ENCODE peak calls at places on chromosome 16, in six cellular contexts. Y is GM10248; U is activated T-cell treated with anti-CD3 and anti-CD28 coated beads, Interleukin-2, amount 50 U/mL, for 24 hours; S is stimulated activated CD8-positive, alpha-beta memory T cell treated with anti-CD3 and anti-CD28 coated beads, Interleukin-7, amount 100 ng/mL, for 1 hour; O is M059J; P is cerebellum. W is an unnamed sample.

GRCh38 chr16:48272837-48273421 is 25.6 kb upstream of the ABCC11 start:
- DNase-seq in Y (no peak), U (no peak), S (no peak), O (no peak), P (no peak), W (no peak)

GRCh38 chr16:71565812-71566700 is 10.8 kb downstream of the TAT start:
- DNase-seq in Y (no peak), U (no peak), S (no peak), O (no peak), P (no peak), W (no peak)

GRCh38 chr16:80366023-80366422 is 174.8 kb upstream of the DYNLRB2 start:
- DNase-seq in Y (no peak), U (no peak), S (no peak), O (peak; percentile 41), P (no peak), W (no peak)

GRCh38 chr16:9090101-9090959 is 1.1 kb upstream of the HAPSTR1 start:
- DNase-seq in Y (peak; percentile 39), U (peak; percentile 77), S (no peak), O (no peak), P (peak; percentile 19), W (peak; percentile 32)

GRCh38 chr16:1536601-1537000 is 3.1 kb downstream of the TMEM204 start:
- DNase-seq in Y (no peak), U (no peak), S (no peak), O (no peak), P (no peak), W (no peak)

GRCh38 chr16:85134076-85134793 is 22.0 kb upstream of the CIBAR2 start:
- DNase-seq in Y (no peak), U (no peak), S (no peak), O (no peak), P (no peak), W (no peak)

GRCh38 chr16:49596699-49597291 is 223.2 kb downstream of the C16orf78 start:
- DNase-seq in Y (no peak), U (no peak), S (no peak), O (no peak), P (no peak), W (no peak)

GRCh38 chr16:87053016-87053982 is 263.9 kb downstream of the C16orf95 start:
- DNase-seq in Y (no peak), U (no peak), S (no peak), O (no peak), P (no peak), W (no peak)

GRCh38 chr16:57264950-57265371 is 19.5 kb downstream of the PLLP start:
- DNase-seq in Y (no peak), U (no peak), S (no peak), O (no peak), P (no peak), W (no peak)

GRCh38 chr16:6124136-6124535 is 1026.5 kb upstream of the EEF2KMT start:
- DNase-seq in Y (no peak), U (no peak), S (no peak), O (peak; percentile 34), P (no peak), W (no peak)

GRCh38 chr16:57801856-57802634 is at the start of gene KIFC3:
- DNase-seq in Y (peak; percentile 69), U (peak; percentile 79), S (peak; percentile 69), O (peak; percentile 84), P (peak; percentile 60), W (peak; percentile 76)

GRCh38 chr16:63323722-63324121 is 1287.5 kb upstream of the CDH8 start:
- DNase-seq in Y (no peak), U (no peak), S (no peak), O (no peak), P (no peak), W (no peak)

GRCh38 chr16:20740901-20741491 is 622 bp downstream of the THUMPD1 start:
- DNase-seq in Y (peak; percentile 94), U (peak; percentile 93), S (peak; percentile 81), O (peak; percentile 79), P (peak; percentile 92), W (peak; percentile 92)

GRCh38 chr16:3161235-3162018 is 26.6 kb upstream of the OR1F1 start:
- DNase-seq in Y (no peak), U (no peak), S (no peak), O (no peak), P (no peak), W (no peak)

GRCh38 chr16:75089486-75090202 is 26.9 kb downstream of the LDHD start:
- DNase-seq in Y (no peak), U (no peak), S (no peak), O (no peak), P (no peak), W (no peak)

GRCh38 chr16:2756288-2757015 is 4.0 kb downstream of the SRRM2 start:
- DNase-seq in Y (no peak), U (no peak), S (no peak), O (no peak), P (no peak), W (no peak)

GRCh38 chr16:80047796-80048649 is 447.5 kb upstream of the MAF start:
- DNase-seq in Y (no peak), U (no peak), S (no peak), O (no peak), P (no peak), W (no peak)

GRCh38 chr16:9555051-9555450 is 463.6 kb downstream of the HAPSTR1 start:
- DNase-seq in Y (no peak), U (no peak), S (no peak), O (no peak), P (no peak), W (no peak)

GRCh38 chr16:14444979-14445810 is 184.9 kb downstream of the PARN start:
- DNase-seq in Y (no peak), U (no peak), S (no peak), O (no peak), P (no peak), W (no peak)

GRCh38 chr16:35295856-35296255 is 1836.4 kb downstream of the TP53TG3F start:
- DNase-seq in Y (no peak), U (no peak), S (no peak), O (no peak), P (no peak), W (no peak)

GRCh38 chr16:51577621-51578303 is 426.7 kb upstream of the SALL1 start:
- DNase-seq in Y (no peak), U (no peak), S (no peak), O (peak; percentile 91), P (no peak), W (no peak)

GRCh38 chr16:2473425-2473926 is 1.5 kb upstream of the TBC1D24 start:
- DNase-seq in Y (no peak), U (no peak), S (no peak), O (peak; percentile 43), P (no peak), W (no peak)

GRCh38 chr16:28279006-28279405 is 13.3 kb upstream of the SBK1 start:
- DNase-seq in Y (no peak), U (no peak), S (no peak), O (no peak), P (no peak), W (peak; percentile 10)

GRCh38 chr16:795580-796229 is 4.8 kb downstream of the GNG13 start:
- DNase-seq in Y (no peak), U (no peak), S (no peak), O (no peak), P (no peak), W (no peak)

GRCh38 chr16:70665806-70666735 is 19.7 kb downstream of the IL34 start:
- DNase-seq in Y (no peak), U (no peak), S (no peak), O (no peak), P (no peak), W (no peak)

GRCh38 chr16:83912152-83912948 is 13.4 kb downstream of the MLYCD start:
- DNase-seq in Y (no peak), U (no peak), S (no peak), O (no peak), P (no peak), W (no peak)

GRCh38 chr16:13909872-13910303 is 10.1 kb upstream of the ERCC4 start:
- DNase-seq in Y (no peak), U (no peak), S (no peak), O (peak; percentile 65), P (no peak), W (no peak)

GRCh38 chr16:54447606-54448440 is 161.2 kb upstream of the IRX3 start:
- DNase-seq in Y (no peak), U (no peak), S (no peak), O (peak; percentile 97), P (no peak), W (no peak)

GRCh38 chr16:28905229-28905754 is 19.7 kb downstream of the RABEP2 start:
- DNase-seq in Y (no peak), U (no peak), S (no peak), O (no peak), P (no peak), W (no peak)

GRCh38 chr16:12320298-12320706 is 343.8 kb downstream of the SNX29 start:
- DNase-seq in Y (no peak), U (no peak), S (no peak), O (peak; percentile 71), P (no peak), W (no peak)

GRCh38 chr16:72443809-72444208 is 271.9 kb upstream of the PMFBP1 start:
- DNase-seq in Y (no peak), U (no peak), S (no peak), O (no peak), P (no peak), W (no peak)

GRCh38 chr16:50152386-50152806 is 710 bp upstream of the TENT4B start:
- DNase-seq in Y (peak; percentile 80), U (peak; percentile 83), S (peak; percentile 29), O (peak; percentile 46), P (no peak), W (peak; percentile 83)